ENCODE peak calls at places on chromosomes 13 and 19, in nine cellular contexts. M, C, J, K, V, G, B, Y and E are unnamed samples.

GRCh38 chr19:49231804-49232203 is 74.2 kb downstream of the TRPM4 start:
- DNase-seq in C (no peak), M (no peak), J (no peak), K (no peak), B (no peak), V (no peak), G (no peak), Y (no peak), E (no peak)

GRCh38 chr13:61880576-61881283 is 465.1 kb upstream of the PCDH20 start:
- DNase-seq in J (no peak), K (no peak), C (peak), M (peak), B (no peak), V (peak), G (no peak), Y (no peak), E (peak)

GRCh38 chr19:30785728-30786127 is 413.5 kb downstream of the ZNF536 start:
- DNase-seq in G (no peak), Y (no peak), M (no peak), C (no peak), J (no peak), K (no peak), V (no peak), B (no peak), E (peak)

GRCh38 chr13:35954207-35954560 is 177.0 kb downstream of the DCLK1 start:
- DNase-seq in M (no peak), J (peak), K (no peak), G (no peak), Y (no peak), C (no peak), B (no peak), V (no peak), E (no peak)

GRCh38 chr13:75357576-75358295 is 124.2 kb downstream of the TBC1D4 start:
- DNase-seq in J (peak), K (no peak), Y (no peak), V (peak), B (peak), C (peak), G (no peak), M (peak), E (peak)

GRCh38 chr19:14072535-14073231 is at the start of gene MISP3:
- DNase-seq in B (no peak), G (no peak), C (peak), K (peak), J (no peak), M (peak), Y (peak), V (peak), E (peak)

GRCh38 chr13:108944760-108945159 is 315.3 kb downstream of the MYO16 start:
- DNase-seq in M (peak), K (no peak), J (peak), B (no peak), Y (no peak), C (no peak), V (peak), G (no peak), E (peak)

GRCh38 chr13:95150555-95150954 is 150.7 kb downstream of the ABCC4 start:
- DNase-seq in K (no peak), G (no peak), C (no peak), Y (no peak), V (no peak), M (no peak), J (no peak), B (no peak), E (no peak)

GRCh38 chr13:33761744-33762143 is 56.2 kb upstream of the RFC3 start:
- DNase-seq in Y (no peak), C (peak), V (no peak), J (peak), B (no peak), M (no peak), G (no peak), K (no peak), E (peak)

GRCh38 chr13:105219636-105220035 is 1315.8 kb downstream of the EFNB2 start:
- DNase-seq in Y (no peak), C (no peak), V (no peak), G (no peak), M (peak), B (no peak), K (no peak), J (no peak), E (peak)

GRCh38 chr19:47315125-47315821 is 5.6 kb downstream of the C5AR1 start:
- DNase-seq in V (peak), K (no peak), M (peak), C (no peak), G (no peak), B (no peak), J (peak), Y (peak), E (peak)

GRCh38 chr13:79782541-79783216 is 301.7 kb downstream of the NDFIP2 start:
- DNase-seq in V (peak), G (no peak), C (peak), B (peak), J (peak), M (peak), Y (peak), K (peak), E (peak)

GRCh38 chr13:27455331-27455855 is 5.0 kb upstream of the MTIF3 start:
- DNase-seq in C (no peak), G (no peak), J (no peak), V (no peak), B (no peak), K (no peak), M (peak), Y (no peak), E (peak)

GRCh38 chr19:34408421-34408820 is 4.2 kb downstream of the PDCD2L start:
- DNase-seq in B (no peak), K (no peak), G (no peak), M (no peak), C (no peak), J (no peak), Y (no peak), V (no peak), E (no peak)

GRCh38 chr19:19587776-19588175 is 30.7 kb downstream of the PBX4 start:
- DNase-seq in Y (no peak), B (no peak), C (no peak), J (no peak), V (no peak), M (no peak), K (no peak), G (no peak), E (no peak)

GRCh38 chr19:18591735-18592385 is 3.3 kb downstream of the REX1BD start:
- DNase-seq in G (no peak), K (peak), C (no peak), M (no peak), V (no peak), Y (no peak), B (no peak), J (peak), E (no peak)

GRCh38 chr19:43777163-43777700 is 3.5 kb downstream of the KCNN4 start:
- DNase-seq in Y (no peak), M (no peak), C (no peak), G (no peak), V (peak), B (no peak), J (peak), K (no peak), E (peak)

GRCh38 chr13:98576215-98576945 is 527 bp downstream of the STK24 start:
- DNase-seq in M (no peak), K (peak), V (peak), G (no peak), J (peak), Y (peak), B (no peak), C (peak), E (no peak)

GRCh38 chr13:41311607-41312500 is 787 bp downstream of the NAA16 start:
- DNase-seq in M (peak), K (peak), Y (peak), V (peak), G (no peak), B (no peak), C (peak), J (peak), E (peak)

DNA sequence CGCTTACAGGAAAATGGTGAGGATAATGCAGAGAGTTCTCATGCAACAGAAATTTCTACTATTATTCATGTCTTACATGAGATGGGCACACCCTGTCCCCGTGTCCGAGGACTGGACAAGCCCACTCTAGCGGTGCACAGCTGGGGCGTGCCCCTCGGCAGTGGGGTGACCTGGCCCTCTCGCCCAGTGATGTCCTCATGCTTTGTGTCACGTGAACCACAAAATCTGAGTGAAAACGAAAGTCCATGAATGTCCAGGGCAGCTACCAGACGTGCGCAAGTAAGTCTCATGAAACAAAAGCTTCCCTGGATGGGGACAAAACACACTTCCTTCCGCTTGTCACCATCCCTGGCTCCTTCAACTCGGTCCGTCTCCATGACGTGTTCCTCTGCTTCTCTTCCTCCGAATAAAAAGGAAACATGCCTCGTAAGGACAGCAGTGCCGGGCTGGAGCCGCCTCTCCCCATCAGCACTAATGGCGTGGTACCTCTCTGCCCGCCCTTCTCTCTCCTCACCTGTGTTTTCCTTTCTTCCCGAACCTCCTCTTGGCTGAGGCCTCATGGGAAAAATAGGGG is 45.6 kb downstream of the ANKRD10 start:
- DNase-seq in K (peak), J (no peak), C (no peak), Y (no peak), B (no peak), V (no peak), G (no peak), M (no peak), E (no peak)
- H3K4me3 ChIP-seq in K (peak), J (peak), C (no peak), Y (peak), B (no peak), V (peak), G (peak), M (peak), E (peak)

GRCh38 chr19:4795400-4795799 is 3.9 kb downstream of the FEM1A start:
- DNase-seq in K (no peak), C (no peak), B (no peak), V (no peak), Y (no peak), J (no peak), M (no peak), G (no peak), E (no peak)

GRCh38 chr19:4794971-4795370 is 3.4 kb downstream of the FEM1A start:
- DNase-seq in B (no peak), G (no peak), C (no peak), V (no peak), J (no peak), Y (no peak), K (no peak), M (no peak), E (no peak)

DNA sequence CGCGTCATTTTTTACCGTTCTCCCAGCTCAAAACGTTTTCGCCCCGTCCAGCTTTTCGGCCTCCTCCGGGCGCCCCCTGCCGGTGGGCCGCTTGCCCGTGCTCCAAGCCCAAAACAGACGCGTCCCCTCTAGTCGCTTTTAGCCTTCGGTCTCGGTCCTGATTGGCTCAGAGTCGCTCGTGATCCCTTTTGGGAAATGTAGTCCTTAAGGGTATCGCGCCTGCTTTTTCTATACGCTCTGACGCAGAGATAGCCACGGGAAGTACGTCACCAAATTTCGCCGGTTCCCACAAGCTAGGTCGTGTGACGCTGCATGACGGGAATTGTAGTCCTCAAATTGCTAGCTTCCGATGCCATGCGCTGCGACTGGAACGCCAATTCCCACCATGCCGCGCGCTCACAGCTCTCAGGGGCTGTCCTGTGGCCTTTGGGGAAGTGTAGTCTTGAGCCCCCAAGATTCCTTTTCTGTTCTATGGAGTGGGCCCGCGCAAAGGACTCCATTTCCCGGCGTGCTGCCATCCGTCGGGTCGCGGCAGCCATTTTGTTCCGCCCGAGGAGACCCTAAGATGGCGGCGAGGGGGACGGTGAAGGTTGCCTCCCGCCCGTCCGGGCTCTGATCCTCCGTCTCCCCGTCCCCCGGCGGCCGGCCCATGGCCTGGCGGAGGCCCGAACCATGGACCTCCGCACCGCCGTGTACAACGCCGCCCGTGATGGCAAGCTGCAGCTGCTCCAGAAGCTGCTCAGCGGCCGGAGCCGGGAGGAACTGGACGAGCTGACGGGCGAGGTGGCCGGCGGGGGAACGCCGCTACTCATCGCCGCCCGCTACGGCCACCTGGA is at the start of gene FEM1A:
- DNase-seq in K (peak), V (peak), C (peak), B (peak), M (peak), Y (peak), G (peak), J (peak), E (peak)
- TF ChIP-seq CTCF in K (peak), V (peak), C (peak), B (peak), M (peak), Y (peak), G (peak), J (peak), E (peak)

DNA sequence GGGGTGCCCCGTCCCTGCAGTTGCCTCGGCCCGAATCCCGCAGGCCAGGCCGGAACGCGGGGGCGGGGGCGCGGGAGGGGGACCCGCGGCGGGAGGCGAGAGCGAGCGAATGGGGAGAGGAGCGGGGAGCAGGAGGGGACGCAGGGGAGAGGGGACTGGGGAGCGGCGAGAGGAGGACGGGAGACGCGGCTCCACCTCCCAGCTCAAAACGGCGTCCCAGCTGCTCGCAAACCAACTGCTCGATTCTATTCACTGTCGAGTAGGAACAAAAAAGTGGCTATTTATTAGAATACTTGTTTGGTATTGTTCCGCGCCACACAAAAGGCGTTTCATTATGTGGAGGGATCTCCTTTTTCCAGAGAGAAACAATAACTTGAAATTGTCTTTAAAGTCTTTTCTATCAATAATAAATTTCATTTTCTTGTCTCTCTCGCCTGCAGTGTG is 10.6 kb upstream of the SOX1 start:
- DNase-seq in J (no peak), V (no peak), K (no peak), M (no peak), Y (no peak), C (peak), G (no peak), B (peak), E (no peak)
- H3K4me3 ChIP-seq in J (no peak), V (no peak), K (no peak), M (no peak), Y (no peak), C (peak), G (no peak), B (no peak), E (no peak)

GRCh38 chr19:50365434-50366306 is at the start of gene NAPSA:
- DNase-seq in Y (no peak), C (no peak), J (no peak), V (no peak), M (no peak), G (no peak), K (peak), B (no peak), E (no peak)

GRCh38 chr19:50371914-50372475 is 4.3 kb upstream of the NR1H2 start:
- DNase-seq in K (no peak), B (no peak), M (no peak), Y (no peak), G (no peak), C (no peak), V (no peak), J (no peak), E (no peak)

DNA sequence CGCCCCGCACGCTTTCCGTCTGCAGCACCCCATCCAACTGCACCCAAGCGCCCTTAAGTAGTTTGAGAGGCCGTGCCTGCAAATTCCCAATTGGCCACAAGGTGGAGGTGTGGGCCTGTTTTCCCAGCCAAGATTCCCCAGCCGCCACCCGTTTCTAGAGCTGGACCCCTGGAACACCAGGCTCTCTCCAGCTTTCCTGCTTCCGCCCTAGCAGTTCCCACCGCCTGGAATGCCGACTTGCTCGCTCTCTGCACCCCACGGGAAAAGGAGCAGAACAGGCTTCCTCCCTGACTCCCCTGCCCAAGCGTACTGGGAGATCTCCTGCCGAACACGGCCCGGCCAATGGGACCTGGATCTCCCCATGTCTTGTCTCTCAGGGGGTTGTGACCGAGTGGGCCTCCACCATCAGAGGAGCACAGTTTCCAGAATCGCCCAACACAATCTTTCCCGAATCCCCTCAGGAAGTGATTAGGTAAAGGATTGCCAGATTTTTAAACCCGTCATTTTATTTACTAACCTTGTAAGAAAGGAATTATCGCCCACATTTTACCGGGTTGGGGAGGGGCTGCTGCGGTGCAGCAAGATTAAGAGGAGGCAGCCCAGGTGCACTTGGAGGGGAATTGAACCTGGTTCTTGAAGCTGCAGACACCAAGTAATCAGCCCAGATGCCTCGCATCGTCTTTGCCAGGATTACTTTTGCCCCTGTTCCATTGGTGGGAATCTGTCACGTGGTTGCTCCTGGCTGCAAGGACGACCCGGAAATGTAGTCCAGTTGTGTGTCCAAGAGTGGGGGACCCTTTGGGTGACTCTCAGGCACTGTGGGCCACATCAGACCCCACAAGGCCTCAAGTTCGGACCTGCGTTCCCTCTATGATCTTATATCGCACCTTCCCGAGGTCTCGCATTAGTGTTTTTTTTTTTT is 3.5 kb upstream of the NAPSA start:
- DNase-seq in Y (peak), J (peak), G (peak), M (peak), K (peak), B (peak), V (peak), C (peak), E (peak)
- TF ChIP-seq CTCF in Y (peak), J (peak), G (peak), M (peak), K (peak), B (peak), V (peak), C (peak), E (peak)

GRCh38 chr13:51559916-51560315 is 24.3 kb upstream of the WDFY2 start:
- DNase-seq in G (no peak), Y (no peak), J (no peak), B (no peak), C (no peak), V (no peak), M (no peak), K (no peak), E (no peak)

GRCh38 chr13:51556740-51557139 is 27.5 kb upstream of the WDFY2 start:
- DNase-seq in J (no peak), K (no peak), M (no peak), C (no peak), Y (no peak), V (no peak), G (no peak), B (no peak), E (no peak)

GRCh38 chr13:51557423-51557822 is 26.8 kb upstream of the WDFY2 start:
- DNase-seq in Y (no peak), K (no peak), C (no peak), B (no peak), J (no peak), V (peak), G (no peak), M (no peak), E (no peak)

GRCh38 chr13:51560336-51560735 is 23.9 kb upstream of the WDFY2 start:
- DNase-seq in G (no peak), V (no peak), K (no peak), M (no peak), J (no peak), C (no peak), Y (no peak), B (no peak), E (no peak)

DNA sequence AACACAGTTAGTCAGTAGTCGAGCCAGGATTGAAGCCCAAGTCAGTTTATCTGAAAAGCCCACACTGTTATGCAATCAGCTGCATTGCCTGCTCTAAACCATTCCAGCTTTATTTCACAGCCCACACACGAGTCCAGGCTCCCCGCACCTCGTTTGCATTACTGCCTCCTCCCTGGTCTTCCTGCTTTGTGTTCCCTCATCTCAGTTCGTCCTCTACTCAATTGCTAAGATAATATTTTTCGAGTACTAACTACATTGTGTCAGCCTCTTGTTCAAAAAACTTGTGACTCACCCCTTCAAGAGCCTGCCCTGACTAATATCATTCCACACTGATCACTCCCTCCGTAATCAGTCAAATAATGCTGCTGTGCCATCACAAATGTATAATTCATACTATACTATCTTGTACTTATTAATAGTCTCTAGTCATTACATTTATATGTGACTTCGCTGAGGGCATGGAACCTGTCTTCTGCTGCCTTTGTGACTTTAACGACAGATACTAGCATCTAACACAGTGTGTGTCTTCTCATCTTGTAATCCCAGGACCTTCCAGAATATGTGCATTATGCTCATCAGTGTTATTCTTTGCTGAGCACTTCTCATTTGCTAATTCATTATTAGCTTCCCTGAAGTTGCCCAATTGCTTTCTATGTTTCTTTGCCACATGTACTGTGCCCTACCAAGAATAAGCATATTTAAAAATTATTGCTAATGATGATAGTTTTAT is 26.2 kb upstream of the WDFY2 start:
- DNase-seq in Y (no peak), C (no peak), B (no peak), V (peak), M (peak), J (peak), G (no peak), K (no peak), E (peak)
- H3K4me3 ChIP-seq in Y (no peak), C (no peak), B (no peak), V (no peak), M (no peak), J (peak), G (no peak), K (no peak), E (peak)